ENCODE peak calls at places on chromosome 15, in five cellular contexts. A is T1000, B is transverse colon, J is H7, Z is T-helper 17 cell. I is an unnamed sample.

GRCh38 chr15:81643773-81644172 is 269.8 kb upstream of the TMC3 start:
- DNase-seq in Z (no peak), B (no peak), J (no peak), A (no peak), I (no peak)

GRCh38 chr15:31453558-31454318 is 127.1 kb downstream of the KLF13 start:
- DNase-seq in J (no peak), Z (no peak), A (no peak), B (peak), I (no peak)

GRCh38 chr15:44584162-44584749 is 47.3 kb downstream of the EIF3J start:
- DNase-seq in B (peak), Z (peak), A (no peak), J (peak), I (no peak)

GRCh38 chr15:58515807-58516206 is 84.0 kb downstream of the LIPC start:
- DNase-seq in B (no peak), J (no peak), A (no peak), Z (no peak), I (no peak)

GRCh38 chr15:63909819-63910437 is 76.2 kb upstream of the HERC1 start:
- DNase-seq in B (no peak), A (no peak), Z (no peak), J (no peak), I (peak)

GRCh38 chr15:70323111-70323851 is 225.6 kb upstream of the TLE3 start:
- DNase-seq in B (peak), Z (no peak), J (peak), A (no peak), I (no peak)

GRCh38 chr15:72507402-72507801 is 33.3 kb downstream of the ARIH1 start:
- DNase-seq in Z (no peak), J (no peak), A (no peak), B (no peak), I (no peak)

GRCh38 chr15:45197512-45197911 is 9.7 kb upstream of the SHF start:
- DNase-seq in J (no peak), Z (no peak), B (no peak), A (no peak), I (no peak)

GRCh38 chr15:31782951-31783350 is 247.4 kb upstream of the CHRNA7 start:
- DNase-seq in J (no peak), B (no peak), Z (no peak), A (no peak), I (no peak)

GRCh38 chr15:49953421-49953820 is 165.6 kb downstream of the ATP8B4 start:
- DNase-seq in A (no peak), Z (no peak), J (no peak), B (no peak), I (no peak)

GRCh38 chr15:49155834-49156627 is 632 bp upstream of the COPS2 start:
- DNase-seq in Z (no peak), A (no peak), B (peak), J (peak), I (no peak)

GRCh38 chr15:66934315-66934930 is 131.0 kb upstream of the SMAD3 start:
- DNase-seq in A (no peak), J (no peak), B (no peak), Z (no peak), I (no peak)

GRCh38 chr15:23073890-23074631 is 34.7 kb upstream of the TUBGCP5 start:
- DNase-seq in A (no peak), B (peak), Z (no peak), J (no peak), I (no peak)

GRCh38 chr15:95429345-95429744 is 901.2 kb upstream of the NR2F2 start:
- DNase-seq in A (no peak), B (no peak), J (no peak), Z (no peak), I (no peak)

GRCh38 chr15:66674756-66675155 is 27.3 kb upstream of the SMAD6 start:
- DNase-seq in J (no peak), B (peak), Z (no peak), A (no peak), I (no peak)

GRCh38 chr15:70091649-70092461 is 5.9 kb downstream of the TLE3 start:
- DNase-seq in J (no peak), B (peak), Z (no peak), A (no peak), I (no peak)

GRCh38 chr15:45449387-45449786 is 71.0 kb upstream of the GATM start:
- DNase-seq in A (no peak), J (no peak), Z (no peak), B (no peak), I (no peak)

GRCh38 chr15:67110958-67111864 is 45.8 kb downstream of the SMAD3 start:
- DNase-seq in A (no peak), Z (no peak), J (no peak), B (no peak), I (no peak)

GRCh38 chr15:68271854-68272471 is 5.6 kb upstream of the FEM1B start:
- DNase-seq in J (peak), Z (no peak), A (peak), B (no peak), I (no peak)

GRCh38 chr15:60009124-60009523 is 5.0 kb downstream of the FOXB1 start:
- DNase-seq in Z (no peak), B (no peak), A (no peak), J (no peak), I (no peak)

GRCh38 chr15:48419896-48420295 is 88.7 kb downstream of the DUT start:
- DNase-seq in A (no peak), J (no peak), B (no peak), Z (no peak), I (no peak)

GRCh38 chr15:52256366-52256765 is 39.2 kb downstream of the MYO5C start:
- DNase-seq in B (peak), Z (peak), A (peak), J (peak), I (peak)

GRCh38 chr15:63679588-63679987 is 82.4 kb downstream of the FBXL22 start:
- DNase-seq in B (no peak), A (no peak), J (no peak), Z (no peak), I (no peak)